ENCODE peak calls at places on chromosomes 16 and 17, in ten cellular contexts. O, Q, M, J, G, V, L, Y, I and D are unnamed samples. For H3K36me3, the result is how much of the 10 kb centered on the place peaks cover.

GRCh38 chr16:19769239-19769638 is 51.2 kb downstream of the IQCK start:
- DNase-seq in M (no peak), L (no peak), V (no peak), I (no peak), J (no peak), Y (no peak), O (no peak), G (no peak), Q (no peak), D (no peak)

GRCh38 chr16:84459941-84460405 is 44.5 kb downstream of the MEAK7 start:
- DNase-seq in I (no peak), J (peak), Q (peak), V (no peak), Y (peak), O (no peak), M (no peak), G (peak), L (no peak), D (no peak)

GRCh38 chr17:77909816-77910215 is 48.7 kb upstream of the TNRC6C start:
- DNase-seq in G (no peak), Y (peak), I (no peak), M (no peak), L (no peak), V (no peak), Q (no peak), J (no peak), O (no peak), D (no peak)

GRCh38 chr17:6456914-6457687 is 12.8 kb downstream of the PIMREG start:
- DNase-seq in Y (no peak), L (peak), G (no peak), V (peak), Q (no peak), O (no peak), I (peak), J (no peak), M (no peak), D (peak)

GRCh38 chr16:29784157-29784556 is 6.1 kb downstream of the ZG16 start:
- DNase-seq in G (no peak), O (no peak), Q (no peak), V (no peak), J (no peak), L (no peak), I (no peak), Y (no peak), M (no peak), D (no peak)

GRCh38 chr17:152860-153420 is 15.6 kb downstream of the SCGB1C2 start:
- DNase-seq in I (no peak), G (no peak), O (no peak), L (no peak), V (no peak), Q (no peak), Y (no peak), J (peak), M (no peak), D (no peak)

GRCh38 chr16:12259258-12259657 is 282.7 kb downstream of the SNX29 start:
- DNase-seq in M (no peak), G (no peak), Y (no peak), I (no peak), V (no peak), J (no peak), L (no peak), O (no peak), Q (no peak), D (no peak)

GRCh38 chr17:82566129-82566995 is 46.8 kb downstream of the FOXK2 start:
- DNase-seq in I (no peak), J (no peak), V (no peak), Q (no peak), L (no peak), M (no peak), Y (peak), O (no peak), G (no peak), D (no peak)

GRCh38 chr17:6559753-6560215 is 3.4 kb upstream of the PITPNM3 start:
- DNase-seq in I (no peak), O (no peak), J (no peak), V (no peak), L (no peak), Y (no peak), Q (no peak), G (peak), M (no peak), D (no peak)

GRCh38 chr16:62869837-62870236 is 833.6 kb upstream of the CDH8 start:
- DNase-seq in M (no peak), I (no peak), J (no peak), L (no peak), G (no peak), Q (no peak), O (peak), V (no peak), Y (no peak), D (no peak)

GRCh38 chr16:31192856-31193642 is 9.5 kb downstream of the PYCARD start:
- DNase-seq in M (no peak), G (no peak), Q (no peak), O (no peak), J (no peak), V (no peak), I (no peak), L (no peak), Y (no peak), D (no peak)

GRCh38 chr17:83025636-83026280 is 53.7 kb upstream of the METRNL start:
- DNase-seq in Q (no peak), V (no peak), Y (peak), M (no peak), O (no peak), J (no peak), I (no peak), G (peak), L (no peak), D (no peak)

GRCh38 chr17:63833741-63834373 is 6.4 kb upstream of the FTSJ3 start:
- DNase-seq in Y (no peak), G (no peak), V (no peak), L (no peak), M (no peak), J (no peak), Q (no peak), I (no peak), O (no peak), D (peak)
- H3K36me3 ChIP-seq in Y (half or more), G (under half), V (half or more), L (under half), M (half or more), J (under half), Q (half or more), I (under half), O (under half), D (under half)

GRCh38 chr17:1229891-1230571 is 40.2 kb upstream of the BHLHA9 start:
- DNase-seq in Q (no peak), M (no peak), J (no peak), L (no peak), I (no peak), V (no peak), G (no peak), Y (peak), O (no peak), D (no peak)
- H3K4me3 ChIP-seq in Q (peak), M (peak), J (peak), L (peak), I (no peak), V (no peak), G (peak), Y (peak), O (peak), D (no peak)

GRCh38 chr16:56468800-56469199 is 17.4 kb downstream of the OGFOD1 start:
- DNase-seq in Y (no peak), J (no peak), G (no peak), M (no peak), O (no peak), V (no peak), L (no peak), Q (no peak), I (no peak), D (no peak)

GRCh38 chr16:56457927-56458470 is 6.6 kb downstream of the OGFOD1 start:
- DNase-seq in O (no peak), L (no peak), J (no peak), V (no peak), G (no peak), M (peak), Y (no peak), Q (no peak), I (no peak), D (no peak)

GRCh38 chr16:56460101-56460500 is 8.7 kb downstream of the OGFOD1 start:
- DNase-seq in I (no peak), Q (no peak), V (no peak), O (no peak), Y (no peak), L (no peak), G (no peak), M (peak), J (no peak), D (no peak)

GRCh38 chr16:56462064-56462796 is 10.9 kb downstream of the OGFOD1 start:
- DNase-seq in L (no peak), Y (no peak), I (no peak), V (no peak), Q (no peak), M (no peak), O (no peak), J (no peak), G (no peak), D (no peak)

DNA sequence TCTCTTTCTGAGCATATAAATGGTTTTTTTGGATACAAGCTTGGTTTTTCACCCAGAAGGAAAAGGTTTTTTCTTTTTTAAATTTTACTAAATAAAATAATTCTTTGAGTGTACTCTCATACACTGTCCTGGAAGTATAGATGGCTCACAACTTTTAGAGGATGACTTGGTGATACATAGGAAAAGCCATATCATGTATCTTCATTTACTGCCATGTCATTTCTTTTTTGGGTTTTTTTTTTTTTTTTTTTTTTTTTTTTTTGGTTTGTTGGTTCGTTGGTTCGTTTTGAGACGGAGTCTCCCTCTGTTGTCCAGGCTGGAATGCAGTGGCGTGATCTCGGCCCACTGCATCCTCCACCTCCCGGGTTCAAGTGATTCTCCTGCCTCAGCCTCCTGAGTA is 11.8 kb downstream of the OGFOD1 start:
- DNase-seq in M (no peak), V (no peak), O (no peak), G (no peak), L (no peak), J (no peak), Y (no peak), Q (no peak), I (no peak), D (no peak)
- H3K36me3 ChIP-seq in M (half or more), V (half or more), O (under half), G (under half), L (under half), J (under half), Y (under half), Q (under half), I (under half), D (half or more)

DNA sequence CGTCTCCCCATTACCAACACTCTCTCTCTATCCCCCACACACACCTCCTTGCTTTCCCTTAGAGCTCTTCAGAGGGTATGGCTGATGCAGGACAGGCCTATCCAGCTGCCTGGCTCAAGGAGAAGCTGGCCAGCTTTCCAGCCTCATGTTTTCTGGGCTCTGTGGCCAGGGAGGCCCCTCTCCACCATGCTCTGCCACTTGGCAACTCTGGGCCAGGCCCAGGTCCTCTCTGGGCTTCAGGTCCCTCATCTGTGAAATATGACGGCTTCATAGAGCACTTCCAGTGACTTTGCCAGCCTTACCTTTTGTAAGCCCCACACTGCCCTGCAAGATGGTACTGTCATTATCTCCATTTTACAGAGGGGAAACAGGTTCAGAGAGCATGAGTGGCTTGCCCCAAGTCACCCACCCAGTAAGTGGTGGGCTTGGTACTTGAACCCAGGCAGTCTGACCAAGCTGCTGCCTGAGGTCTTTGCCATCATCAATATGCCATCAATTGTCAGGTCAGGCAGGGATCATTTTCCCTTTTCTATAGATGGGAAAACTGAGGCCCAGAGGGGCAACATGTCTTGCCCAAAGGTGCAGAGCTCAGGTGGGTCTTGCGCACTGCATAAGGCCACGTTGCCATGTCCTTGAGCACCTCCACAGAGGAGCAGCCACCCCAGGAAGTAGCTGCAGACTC is 548 bp upstream of the ADGRG5 start:
- DNase-seq in L (peak), M (peak), G (no peak), O (no peak), I (no peak), J (no peak), Y (peak), V (no peak), Q (no peak), D (peak)
- H3K4me3 ChIP-seq in L (no peak), M (no peak), G (no peak), O (peak), I (no peak), J (no peak), Y (no peak), V (no peak), Q (no peak), D (no peak)

GRCh38 chr16:70374213-70374612 is 27.5 kb downstream of the DDX19A start:
- DNase-seq in Q (no peak), V (no peak), O (no peak), M (no peak), I (no peak), J (no peak), L (no peak), G (no peak), Y (no peak), D (no peak)

GRCh38 chr16:70375636-70376611 is 29.2 kb downstream of the DDX19A start:
- DNase-seq in M (no peak), O (no peak), G (no peak), V (no peak), I (no peak), J (no peak), Q (no peak), Y (no peak), L (no peak), D (no peak)

GRCh38 chr16:70372921-70373550 is 26.3 kb downstream of the DDX19A start:
- DNase-seq in V (no peak), I (no peak), J (no peak), L (no peak), G (no peak), O (no peak), Y (no peak), M (no peak), Q (no peak), D (no peak)

DNA sequence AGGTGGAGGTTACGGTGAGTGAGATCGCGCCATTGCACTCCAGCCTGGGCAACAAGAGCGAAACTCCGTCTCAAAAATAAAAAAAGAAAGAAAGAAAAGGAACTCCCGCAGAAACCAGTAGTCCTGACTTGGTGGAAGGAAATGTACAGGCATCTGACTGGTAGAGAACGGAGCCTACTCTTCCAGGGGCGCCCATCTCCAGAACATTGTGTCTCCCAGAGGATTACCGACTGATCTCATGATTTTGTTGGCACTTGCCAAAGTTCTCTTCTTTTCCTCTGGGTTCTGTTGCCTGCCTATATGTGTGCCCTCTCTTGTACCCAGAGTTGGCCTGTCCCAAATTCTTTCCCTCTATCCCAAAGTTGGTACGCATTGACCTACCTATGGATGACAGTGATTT is 24.2 kb downstream of the DDX19A start:
- DNase-seq in V (no peak), I (no peak), J (no peak), Q (no peak), Y (no peak), L (no peak), O (no peak), M (no peak), G (no peak), D (no peak)
- H3K36me3 ChIP-seq in V (half or more), I (under half), J (under half), Q (under half), Y (under half), L (under half), O (under half), M (half or more), G (under half), D (half or more)

DNA sequence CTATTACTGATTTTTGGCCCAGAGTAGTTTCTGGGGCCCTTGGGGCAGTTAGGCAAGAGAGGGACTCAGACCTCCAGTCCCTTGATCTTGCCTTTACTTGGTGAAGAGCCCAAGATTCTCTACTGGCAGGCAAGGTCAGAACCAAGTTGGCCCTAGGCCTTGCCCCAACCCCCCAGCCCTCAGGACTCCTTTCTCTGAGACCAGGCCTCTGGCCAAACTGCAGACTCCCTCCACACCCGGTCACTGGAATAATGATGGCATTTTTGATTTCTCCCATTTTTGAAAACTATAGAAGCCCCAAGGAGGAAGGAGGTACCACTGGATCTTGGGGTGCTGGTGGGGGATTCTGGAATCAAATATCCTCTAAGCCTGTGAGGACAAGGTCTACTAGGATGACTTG is 18.0 kb upstream of the HOXB9 start:
- DNase-seq in V (no peak), M (no peak), J (peak), O (no peak), I (no peak), Q (no peak), L (no peak), Y (peak), G (no peak), D (no peak)
- H3K4me3 ChIP-seq in V (no peak), M (no peak), J (no peak), O (no peak), I (no peak), Q (no peak), L (no peak), Y (no peak), G (no peak), D (no peak)

GRCh38 chr16:67540756-67541155 is 12.1 kb downstream of the RIPOR1 start:
- DNase-seq in J (no peak), Y (no peak), V (no peak), O (no peak), M (no peak), G (no peak), L (no peak), Q (no peak), I (no peak), D (no peak)
- H3K36me3 ChIP-seq in J (under half), Y (under half), V (half or more), O (under half), M (half or more), G (under half), L (under half), Q (under half), I (under half), D (under half)

GRCh38 chr16:22139008-22139407 is 23.3 kb upstream of the SDR42E2 start:
- DNase-seq in I (no peak), Y (no peak), Q (no peak), L (no peak), J (no peak), M (no peak), G (no peak), O (no peak), V (no peak), D (no peak)

GRCh38 chr16:22144520-22144919 is 17.8 kb upstream of the SDR42E2 start:
- DNase-seq in M (no peak), Q (no peak), Y (no peak), O (no peak), I (no peak), G (no peak), L (no peak), V (no peak), J (no peak), D (no peak)

GRCh38 chr16:22141746-22142145 is 20.6 kb upstream of the SDR42E2 start:
- DNase-seq in V (no peak), I (no peak), Y (peak), Q (no peak), G (no peak), O (no peak), J (no peak), L (no peak), M (peak), D (no peak)

GRCh38 chr16:22138482-22138881 is 23.8 kb upstream of the SDR42E2 start:
- DNase-seq in G (no peak), I (no peak), Y (no peak), V (no peak), O (no peak), J (no peak), Q (no peak), L (no peak), M (no peak), D (no peak)

DNA sequence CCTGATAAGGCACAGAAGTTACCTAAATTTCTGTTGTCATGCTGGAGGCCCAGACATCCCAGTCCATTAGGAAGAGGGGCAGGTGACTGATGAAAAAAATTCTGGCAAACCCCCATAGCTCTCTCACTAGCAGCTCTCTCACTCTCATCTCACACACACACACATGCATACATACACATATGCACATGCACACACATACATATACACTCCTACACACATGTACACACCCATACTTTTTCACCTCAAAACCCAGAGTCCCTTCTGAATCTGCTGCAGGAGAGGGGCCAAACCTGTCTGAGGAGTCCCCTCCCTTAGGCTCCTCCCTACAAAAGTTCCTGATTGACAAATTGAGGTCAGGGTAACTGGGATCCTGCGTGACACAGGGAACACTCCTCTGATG is 22.6 kb upstream of the SDR42E2 start:
- DNase-seq in J (no peak), Y (no peak), Q (no peak), V (no peak), L (no peak), O (no peak), G (no peak), I (no peak), M (no peak), D (no peak)
- H3K4me3 ChIP-seq in J (no peak), Y (no peak), Q (no peak), V (no peak), L (no peak), O (no peak), G (no peak), I (no peak), M (no peak), D (no peak)

GRCh38 chr16:1408171-1408837 is 6.2 kb downstream of the UNKL start:
- DNase-seq in M (peak), Y (peak), J (peak), L (peak), I (peak), V (peak), Q (peak), O (peak), G (peak), D (peak)
- H3K36me3 ChIP-seq in M (under half), Y (under half), J (under half), L (under half), I (under half), V (under half), Q (under half), O (under half), G (under half), D (under half)

GRCh38 chr16:86297391-86297790 is 212.9 kb upstream of the FOXF1 start:
- DNase-seq in O (no peak), L (no peak), G (no peak), J (no peak), M (no peak), Y (peak), I (no peak), V (peak), Q (no peak), D (no peak)
- H3K4me3 ChIP-seq in O (no peak), L (no peak), G (peak), J (no peak), M (no peak), Y (no peak), I (no peak), V (no peak), Q (no peak), D (no peak)